ENCODE peak calls at places on chromosome 17, in ten cellular contexts. D, O, Y, Z, U, M, B, G, L and S are unnamed samples.

GRCh38 chr17:34314279-34314678 is 5.0 kb upstream of the CCL8 start:
- DNase-seq in D (peak; percentile 55), O (no peak), Y (no peak), Z (peak; percentile 59), U (no peak), M (peak; percentile 65), B (no peak), G (no peak), L (peak; percentile 52), S (peak; percentile 66)

GRCh38 chr17:50569592-50569991 is 9.1 kb downstream of the CACNA1G start:
- DNase-seq in D (no peak), O (no peak), Y (no peak), Z (no peak), U (no peak), M (no peak), B (no peak), G (no peak), L (no peak), S (no peak)

GRCh38 chr17:36933174-36934143 is 3.8 kb upstream of the LHX1 start:
- DNase-seq in D (no peak), O (no peak), Y (peak; percentile 43), Z (no peak), U (no peak), M (no peak), B (no peak), G (no peak), L (no peak), S (no peak)

GRCh38 chr17:64070213-64070612 is 49.8 kb upstream of the ICAM2 start:
- DNase-seq in D (no peak), O (no peak), Y (no peak), Z (no peak), U (no peak), M (no peak), B (no peak), G (no peak), L (no peak), S (no peak)

GRCh38 chr17:6641374-6641818 is 536 bp downstream of the TXNDC17 start:
- DNase-seq in D (peak; percentile 35), O (no peak), Y (peak; percentile 84), Z (peak; percentile 57), U (no peak), M (peak; percentile 36), B (no peak), G (no peak), L (no peak), S (no peak)

GRCh38 chr17:17121162-17121561 is 78.9 kb downstream of the MPRIP start:
- DNase-seq in D (no peak), O (no peak), Y (no peak), Z (no peak), U (peak; percentile 22), M (no peak), B (peak; percentile 35), G (no peak), L (no peak), S (no peak)

GRCh38 chr17:81027038-81027437 is 7.9 kb upstream of the BAIAP2 start:
- DNase-seq in D (no peak), O (no peak), Y (no peak), Z (peak; percentile 57), U (peak; percentile 70), M (no peak), B (peak; percentile 73), G (no peak), L (no peak), S (no peak)

GRCh38 chr17:55037828-55038227 is 69.3 kb downstream of the STXBP4 start:
- DNase-seq in D (peak; percentile 80), O (no peak), Y (no peak), Z (no peak), U (no peak), M (no peak), B (no peak), G (no peak), L (no peak), S (no peak)

GRCh38 chr17:10612957-10613744 is 44.0 kb downstream of the MYH3 start:
- DNase-seq in D (no peak), O (no peak), Y (no peak), Z (peak; percentile 74), U (no peak), M (peak; percentile 49), B (no peak), G (no peak), L (no peak), S (peak; percentile 21)

GRCh38 chr17:73096866-73097265 is 4.4 kb upstream of the SLC39A11 start:
- DNase-seq in D (no peak), O (no peak), Y (no peak), Z (peak; percentile 49), U (no peak), M (no peak), B (no peak), G (no peak), L (peak; percentile 63), S (no peak)

DNA sequence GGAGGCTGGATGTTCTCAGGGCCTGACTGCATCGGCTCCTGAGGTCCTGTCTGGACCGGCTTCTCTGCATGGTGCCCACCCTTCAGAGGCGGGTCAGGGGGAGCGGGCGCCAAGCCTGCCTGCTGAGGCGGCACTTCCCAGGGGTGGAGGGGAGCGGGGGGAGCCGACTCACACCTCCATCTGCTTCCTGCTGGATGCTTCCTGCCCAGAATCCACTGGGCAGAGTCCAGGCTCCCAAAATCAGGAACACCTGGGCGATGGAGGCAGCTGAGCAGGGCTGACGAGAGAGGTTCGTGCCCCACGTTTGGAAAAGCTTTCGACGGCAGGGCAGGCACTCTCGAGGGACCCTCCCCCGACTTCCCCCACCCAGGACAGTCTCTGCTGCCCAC is 42.2 kb downstream of the TIMM22 start:
- DNase-seq in D (no peak), O (no peak), Y (no peak), Z (no peak), U (peak; percentile 75), M (no peak), B (no peak), G (no peak), L (no peak), S (no peak)
- H3K4me3 ChIP-seq in D (no peak overlapping the region), O (no peak overlapping the region), Y (no peak overlapping the region), Z (no peak overlapping the region), U (peak overlapping the region; percentile 10), M (no peak overlapping the region), B (no peak overlapping the region), G (no peak overlapping the region), L (no peak overlapping the region), S (no peak overlapping the region)

GRCh38 chr17:28996554-28997096 is 9.2 kb downstream of the SEZ6 start:
- DNase-seq in D (no peak), O (no peak), Y (no peak), Z (no peak), U (no peak), M (no peak), B (no peak), G (no peak), L (no peak), S (no peak)

GRCh38 chr17:28993013-28993600 is 12.7 kb downstream of the SEZ6 start:
- DNase-seq in D (no peak), O (no peak), Y (no peak), Z (no peak), U (no peak), M (no peak), B (no peak), G (no peak), L (no peak), S (no peak)

GRCh38 chr17:28991779-28992178 is 14.1 kb downstream of the SEZ6 start:
- DNase-seq in D (no peak), O (no peak), Y (peak; percentile 24), Z (no peak), U (no peak), M (no peak), B (no peak), G (no peak), L (no peak), S (no peak)

GRCh38 chr17:28992202-28992601 is 13.6 kb downstream of the SEZ6 start:
- DNase-seq in D (no peak), O (no peak), Y (no peak), Z (no peak), U (no peak), M (no peak), B (no peak), G (no peak), L (no peak), S (no peak)

GRCh38 chr17:28993645-28994426 is 12.0 kb downstream of the SEZ6 start:
- DNase-seq in D (no peak), O (no peak), Y (peak; percentile 41), Z (no peak), U (no peak), M (no peak), B (no peak), G (no peak), L (no peak), S (no peak)
- H3K4me3 ChIP-seq in D (no peak overlapping the region), O (no peak overlapping the region), Y (no peak overlapping the region), Z (no peak overlapping the region), U (no peak overlapping the region), M (no peak overlapping the region), B (no peak overlapping the region), G (no peak overlapping the region), L (no peak overlapping the region), S (no peak overlapping the region)

DNA sequence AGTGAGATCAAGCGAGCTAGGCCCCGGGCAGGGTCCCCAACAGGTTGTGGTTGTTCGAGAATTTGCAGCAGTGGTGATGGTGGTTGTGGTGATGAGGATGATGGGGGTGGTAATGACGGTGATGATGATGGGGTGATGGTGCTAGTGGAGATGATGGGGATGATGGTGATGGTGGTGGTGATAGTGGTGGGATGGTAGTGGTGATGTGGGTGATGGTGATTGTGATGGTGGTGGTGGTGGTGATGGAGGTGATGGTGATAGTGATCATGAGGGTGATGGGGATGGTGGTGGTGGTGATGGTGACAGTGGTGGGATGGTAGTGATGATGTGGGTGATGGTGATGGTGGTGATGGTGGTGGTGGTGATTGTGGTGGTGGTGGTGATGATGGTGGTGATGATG is 343.3 kb downstream of the SEC14L1 start:
- DNase-seq in D (no peak), O (no peak), Y (no peak), Z (no peak), U (no peak), M (no peak), B (no peak), G (no peak), L (no peak), S (no peak)
- H3K4me3 ChIP-seq in D (no peak overlapping the region), O (no peak overlapping the region), Y (no peak overlapping the region), Z (no peak overlapping the region), U (no peak overlapping the region), M (no peak overlapping the region), B (no peak overlapping the region), G (no peak overlapping the region), L (no peak overlapping the region), S (no peak overlapping the region)

GRCh38 chr17:47292206-47292605 is 31.5 kb upstream of the EFCAB13 start:
- DNase-seq in D (no peak), O (no peak), Y (no peak), Z (no peak), U (no peak), M (no peak), B (no peak), G (no peak), L (no peak), S (no peak)

GRCh38 chr17:47298712-47299111 is 25.0 kb upstream of the EFCAB13 start:
- DNase-seq in D (no peak), O (no peak), Y (no peak), Z (no peak), U (no peak), M (no peak), B (no peak), G (no peak), L (no peak), S (no peak)

GRCh38 chr17:47295874-47296255 is 27.9 kb upstream of the EFCAB13 start:
- DNase-seq in D (no peak), O (no peak), Y (no peak), Z (no peak), U (no peak), M (no peak), B (no peak), G (no peak), L (no peak), S (no peak)

GRCh38 chr17:47297661-47298400 is 25.9 kb upstream of the EFCAB13 start:
- DNase-seq in D (no peak), O (no peak), Y (no peak), Z (no peak), U (no peak), M (peak; percentile 47), B (no peak), G (no peak), L (no peak), S (no peak)

GRCh38 chr17:47295037-47295873 is 28.5 kb upstream of the EFCAB13 start:
- DNase-seq in D (no peak), O (no peak), Y (no peak), Z (no peak), U (no peak), M (no peak), B (no peak), G (no peak), L (no peak), S (no peak)
- H3K4me3 ChIP-seq in D (no peak overlapping the region), O (no peak overlapping the region), Y (no peak overlapping the region), Z (no peak overlapping the region), U (no peak overlapping the region), M (no peak overlapping the region), B (no peak overlapping the region), G (no peak overlapping the region), L (no peak overlapping the region), S (no peak overlapping the region)